ENCODE peak calls at places on chromosomes 5 and 9, in eight cellular contexts. J is MCF 10A, T is foreskin fibroblast, C is neural crest cell, K is DND-41, H is GM06990, L is GM20000, Q is HepG2. B is an unnamed sample.
A peak's percentile ranks its signal among the peaks of the same experiment; 100 is the strongest.

GRCh38 chr5:153618857-153619256 is 128.4 kb downstream of the GRIA1 start:
- DNase-seq in J (no peak), T (peak; percentile 56), C (no peak), K (no peak), H (no peak), L (no peak), Q (no peak), B (peak; percentile 62)

GRCh38 chr5:160506006-160507004 is 84.7 kb downstream of the PTTG1 start:
- DNase-seq in J (no peak), T (peak; percentile 77), C (peak; percentile 27), K (peak; percentile 81), H (peak; percentile 28), L (peak; percentile 59), Q (no peak), B (peak; percentile 66)

GRCh38 chr5:107719207-107719606 is 48.5 kb upstream of the EFNA5 start:
- DNase-seq in J (no peak), T (no peak), C (no peak), K (no peak), H (no peak), L (no peak), Q (no peak), B (no peak)

GRCh38 chr5:42992035-42992570 is 48.0 kb downstream of the ANXA2R start:
- DNase-seq in J (no peak), T (peak; percentile 93), C (peak; percentile 52), K (peak; percentile 88), H (peak; percentile 88), L (peak; percentile 75), Q (peak; percentile 71), B (peak; percentile 40)

GRCh38 chr9:113737414-113738271 is 138.5 kb upstream of the ZNF618 start:
- DNase-seq in J (peak; percentile 75), T (peak; percentile 78), C (peak; percentile 67), K (peak; percentile 24), H (no peak), L (peak; percentile 38), Q (peak; percentile 46), B (peak; percentile 38)

GRCh38 chr5:131857388-131857787 is 60.6 kb upstream of the FNIP1 start:
- DNase-seq in J (no peak), T (no peak), C (no peak), K (no peak), H (no peak), L (no peak), Q (no peak), B (no peak)

GRCh38 chr5:115961413-115962238 is 649 bp upstream of the LVRN start:
- DNase-seq in J (no peak), T (peak; percentile 92), C (no peak), K (no peak), H (no peak), L (peak; percentile 33), Q (no peak), B (peak; percentile 65)

GRCh38 chr5:55836191-55836590 is 15.0 kb upstream of the IL31RA start:
- DNase-seq in J (no peak), T (no peak), C (no peak), K (no peak), H (no peak), L (no peak), Q (no peak), B (no peak)

GRCh38 chr5:62142351-62142750 is 163.7 kb upstream of the KIF2A start:
- DNase-seq in J (no peak), T (no peak), C (no peak), K (no peak), H (no peak), L (no peak), Q (no peak), B (no peak)

GRCh38 chr9:806285-807156 is 35.0 kb upstream of the DMRT1 start:
- DNase-seq in J (peak; percentile 60), T (peak; percentile 62), C (peak; percentile 5), K (peak; percentile 16), H (no peak), L (peak; percentile 50), Q (peak; percentile 35), B (peak; percentile 25)

GRCh38 chr5:157361865-157362465 is 96.0 kb downstream of the CYFIP2 start:
- DNase-seq in J (no peak), T (peak; percentile 46), C (no peak), K (no peak), H (no peak), L (no peak), Q (no peak), B (no peak)

GRCh38 chr5:56012281-56012963 is 17.7 kb upstream of the IL6ST start:
- DNase-seq in J (no peak), T (peak; percentile 84), C (no peak), K (peak; percentile 25), H (no peak), L (no peak), Q (peak; percentile 90), B (peak; percentile 74)

GRCh38 chr9:2016411-2017208 is 1.5 kb downstream of the SMARCA2 start:
- DNase-seq in J (peak; percentile 82), T (peak; percentile 93), C (peak; percentile 22), K (peak; percentile 59), H (peak; percentile 80), L (peak; percentile 80), Q (peak; percentile 45), B (peak; percentile 65)

GRCh38 chr9:114233806-114234205 is 78.5 kb downstream of the COL27A1 start:
- DNase-seq in J (no peak), T (peak; percentile 41), C (no peak), K (no peak), H (no peak), L (no peak), Q (no peak), B (no peak)

GRCh38 chr9:89969156-89969566 is 364.3 kb downstream of the GADD45G start:
- DNase-seq in J (peak; percentile 16), T (no peak), C (no peak), K (no peak), H (no peak), L (peak; percentile 45), Q (peak; percentile 9), B (no peak)

GRCh38 chr5:9151671-9152427 is 394.0 kb downstream of the SEMA5A start:
- DNase-seq in J (no peak), T (peak; percentile 31), C (no peak), K (no peak), H (no peak), L (no peak), Q (no peak), B (no peak)

GRCh38 chr5:9160747-9161146 is 385.1 kb downstream of the SEMA5A start:
- DNase-seq in J (no peak), T (no peak), C (no peak), K (no peak), H (no peak), L (no peak), Q (no peak), B (no peak)

GRCh38 chr5:9157020-9157419 is 388.9 kb downstream of the SEMA5A start:
- DNase-seq in J (no peak), T (no peak), C (no peak), K (no peak), H (no peak), L (no peak), Q (no peak), B (no peak)

DNA sequence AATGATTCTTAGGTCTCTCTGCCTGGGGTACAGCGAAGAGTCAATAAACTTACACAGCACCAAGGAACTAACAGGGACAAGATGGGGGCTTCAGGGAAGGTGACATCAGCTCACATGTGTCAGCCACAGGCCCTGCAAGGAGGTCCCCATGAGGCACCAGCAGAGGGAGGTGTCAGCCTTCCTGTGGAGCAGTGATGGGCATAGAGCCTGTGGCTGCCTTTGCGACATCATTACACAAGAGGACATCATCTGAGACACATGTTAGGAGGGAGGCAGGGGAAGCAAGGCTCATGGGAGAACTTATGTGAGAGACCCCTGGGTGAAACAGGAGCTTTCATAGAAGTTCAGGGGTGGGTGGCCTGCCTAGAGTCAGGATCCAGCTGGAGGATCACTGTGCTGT is 389.6 kb downstream of the SEMA5A start:
- DNase-seq in J (peak; percentile 72), T (peak; percentile 90), C (no peak), K (peak; percentile 70), H (peak; percentile 18), L (peak; percentile 20), Q (no peak), B (peak; percentile 70)
- TF ChIP-seq CTCF in J (peak; percentile 49), T (peak; percentile 58), C (peak; percentile 49), K (peak; percentile 76), H (peak; percentile 62), L (no peak), Q (peak; percentile 43), B (peak; percentile 79)

GRCh38 chr5:175860531-175861045 is 10.8 kb upstream of the CPLX2 start:
- DNase-seq in J (no peak), T (no peak), C (no peak), K (no peak), H (no peak), L (no peak), Q (peak; percentile 56), B (no peak)
- TF ChIP-seq CTCF in J (no peak), T (no peak), C (no peak), K (no peak), H (no peak), L (no peak), Q (no peak), B (no peak)

DNA sequence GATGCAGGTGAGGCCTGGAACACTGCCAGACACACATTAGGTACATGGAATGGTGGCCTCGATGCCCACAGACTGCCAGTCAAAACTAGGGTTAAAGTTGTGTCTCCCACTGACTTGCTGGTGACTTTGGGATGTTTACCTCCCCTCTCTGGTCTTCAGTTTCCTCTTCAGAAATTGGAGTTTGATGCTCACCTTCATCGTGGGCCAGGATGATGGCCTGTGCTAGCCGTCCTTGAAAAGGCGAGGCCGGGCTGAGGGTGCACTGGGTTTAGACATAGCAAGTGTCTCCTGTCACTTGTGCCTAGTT is 49.0 kb upstream of the FOXE1 start:
- DNase-seq in J (no peak), T (no peak), C (no peak), K (no peak), H (no peak), L (no peak), Q (no peak), B (no peak)
- TF ChIP-seq CTCF in J (no peak), T (no peak), C (no peak), K (no peak), H (no peak), L (no peak), Q (no peak), B (no peak)

GRCh38 chr5:171367424-171368370 is 20.0 kb upstream of the NPM1 start:
- DNase-seq in J (no peak), T (peak; percentile 38), C (no peak), K (no peak), H (no peak), L (no peak), Q (no peak), B (peak; percentile 58)

GRCh38 chr5:171366645-171367044 is 21.0 kb upstream of the NPM1 start:
- DNase-seq in J (no peak), T (no peak), C (no peak), K (no peak), H (no peak), L (no peak), Q (no peak), B (no peak)

GRCh38 chr5:171369898-171370297 is 17.8 kb upstream of the NPM1 start:
- DNase-seq in J (no peak), T (no peak), C (no peak), K (no peak), H (no peak), L (no peak), Q (no peak), B (no peak)

GRCh38 chr5:171371326-171371725 is 16.3 kb upstream of the NPM1 start:
- DNase-seq in J (no peak), T (no peak), C (no peak), K (no peak), H (no peak), L (no peak), Q (no peak), B (no peak)

DNA sequence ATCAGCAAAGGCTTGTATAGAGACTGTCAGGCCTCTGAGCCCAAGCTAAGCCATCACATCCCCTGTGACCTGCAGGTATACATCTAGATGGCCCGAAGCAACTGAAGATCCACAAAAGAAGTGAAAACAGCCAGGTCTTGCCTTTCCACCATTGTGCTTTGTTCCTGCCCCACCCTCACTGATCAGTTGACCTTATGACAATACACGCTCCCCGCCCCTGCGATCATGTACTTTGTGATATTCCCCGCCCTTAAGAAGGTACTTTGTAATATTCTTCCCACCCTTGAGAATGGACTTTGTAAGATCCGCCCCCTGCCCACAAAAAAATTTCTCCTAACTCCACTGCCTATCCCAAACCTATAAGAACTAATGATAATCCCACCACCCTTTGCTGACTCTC is 18.6 kb upstream of the NPM1 start:
- DNase-seq in J (no peak), T (no peak), C (no peak), K (no peak), H (no peak), L (no peak), Q (no peak), B (no peak)
- TF ChIP-seq CTCF in J (no peak), T (no peak), C (no peak), K (no peak), H (no peak), L (no peak), Q (no peak), B (no peak)